ENCODE peak calls at places on chromosomes 2 and 18, in six cellular contexts. A is breast epithelium, Z is Peyer's patch, J is prostate gland, W is A549, O is upper lobe of right lung. V is an unnamed sample.
A peak's percentile ranks its signal among the peaks of the same experiment; 100 is the strongest.

GRCh38 chr2:74648009-74648443 is at the start of gene M1AP:
- DNase-seq in J (no peak), A (no peak), Z (no peak), O (no peak), W (no peak), V (no peak)

GRCh38 chr18:57901819-57902600 is 98.9 kb upstream of the ATP8B1 start:
- DNase-seq in Z (no peak), J (no peak), W (peak; percentile 98), O (no peak), A (no peak), V (no peak)

GRCh38 chr2:219486424-219486959 is 12.2 kb upstream of the GMPPA start:
- DNase-seq in O (no peak), J (no peak), W (no peak), Z (no peak), A (no peak), V (no peak)

GRCh38 chr2:120470717-120471060 is 124.8 kb downstream of the INHBB start:
- DNase-seq in A (no peak), J (peak; percentile 76), Z (no peak), W (no peak), O (peak; percentile 55), V (no peak)

GRCh38 chr2:36485521-36485920 is 112.4 kb downstream of the FEZ2 start:
- DNase-seq in J (no peak), O (no peak), W (peak; percentile 76), A (no peak), Z (no peak), V (no peak)

GRCh38 chr2:63755216-63755615 is 86.5 kb upstream of the UGP2 start:
- DNase-seq in A (no peak), Z (no peak), W (no peak), O (no peak), J (no peak), V (no peak)

GRCh38 chr2:241868661-241869081 is 858 bp upstream of the RTP5 start:
- DNase-seq in W (no peak), J (no peak), O (no peak), A (no peak), Z (no peak), V (no peak)

GRCh38 chr2:176170606-176171005 is 13.5 kb downstream of the HOXD3 start:
- DNase-seq in Z (no peak), O (no peak), A (no peak), W (no peak), J (no peak), V (no peak)

GRCh38 chr2:238013806-238014205 is 47.0 kb downstream of the UBE2F start:
- DNase-seq in O (no peak), W (no peak), A (no peak), J (no peak), Z (no peak), V (no peak)

GRCh38 chr2:56522605-56523089 is 338.9 kb downstream of the CCDC85A start:
- DNase-seq in O (no peak), A (no peak), W (peak; percentile 49), J (peak; percentile 41), Z (no peak), V (no peak)

GRCh38 chr2:236642125-236642524 is 72.5 kb downstream of the ACKR3 start:
- DNase-seq in A (no peak), J (no peak), O (no peak), Z (no peak), W (no peak), V (no peak)

GRCh38 chr2:7847321-7847720 is 834.5 kb upstream of the ID2 start:
- DNase-seq in Z (no peak), W (no peak), J (no peak), A (no peak), O (no peak), V (no peak)

GRCh38 chr18:62175521-62175920 is 11.3 kb downstream of the PIGN start:
- DNase-seq in W (no peak), O (no peak), Z (no peak), A (no peak), J (no peak), V (no peak)

GRCh38 chr18:59481436-59481835 is 122.4 kb upstream of the LMAN1 start:
- DNase-seq in W (no peak), Z (no peak), A (no peak), O (no peak), J (no peak), V (no peak)

GRCh38 chr2:10537522-10538195 is 89.5 kb upstream of the ODC1 start:
- DNase-seq in W (no peak), O (no peak), A (no peak), J (no peak), Z (no peak), V (no peak)

GRCh38 chr2:69816923-69817542 is 12.4 kb upstream of the GMCL1 start:
- DNase-seq in W (peak; percentile 93), J (peak; percentile 80), Z (peak; percentile 79), A (peak; percentile 60), O (no peak), V (no peak)

GRCh38 chr18:78512080-78512601 is 467.5 kb upstream of the SALL3 start:
- DNase-seq in W (no peak), O (no peak), Z (no peak), A (no peak), J (no peak), V (peak; percentile 96)

GRCh38 chr2:84247532-84247931 is 211.5 kb downstream of the SUCLG1 start:
- DNase-seq in A (no peak), J (no peak), O (no peak), Z (no peak), W (peak; percentile 12), V (no peak)

GRCh38 chr18:77316013-77316412 is 66.4 kb downstream of the GALR1 start:
- DNase-seq in J (no peak), W (no peak), Z (no peak), A (no peak), O (no peak), V (no peak)

GRCh38 chr2:108492364-108492763 is 41.9 kb upstream of the LIMS1 start:
- DNase-seq in W (peak; percentile 88), A (no peak), O (no peak), J (no peak), Z (no peak), V (no peak)
- TF ChIP-seq CTCF in W (no peak), A (no peak), O (no peak), J (no peak), Z (no peak), V (no peak)

GRCh38 chr2:228540976-228541375 is 359.5 kb upstream of the SPHKAP start:
- DNase-seq in Z (no peak), O (no peak), W (no peak), J (no peak), A (no peak), V (no peak)
- H3K4me3 ChIP-seq in Z (no peak overlapping the region), O (no peak overlapping the region), W (no peak overlapping the region), J (no peak overlapping the region), A (no peak overlapping the region), V (no peak overlapping the region)

DNA sequence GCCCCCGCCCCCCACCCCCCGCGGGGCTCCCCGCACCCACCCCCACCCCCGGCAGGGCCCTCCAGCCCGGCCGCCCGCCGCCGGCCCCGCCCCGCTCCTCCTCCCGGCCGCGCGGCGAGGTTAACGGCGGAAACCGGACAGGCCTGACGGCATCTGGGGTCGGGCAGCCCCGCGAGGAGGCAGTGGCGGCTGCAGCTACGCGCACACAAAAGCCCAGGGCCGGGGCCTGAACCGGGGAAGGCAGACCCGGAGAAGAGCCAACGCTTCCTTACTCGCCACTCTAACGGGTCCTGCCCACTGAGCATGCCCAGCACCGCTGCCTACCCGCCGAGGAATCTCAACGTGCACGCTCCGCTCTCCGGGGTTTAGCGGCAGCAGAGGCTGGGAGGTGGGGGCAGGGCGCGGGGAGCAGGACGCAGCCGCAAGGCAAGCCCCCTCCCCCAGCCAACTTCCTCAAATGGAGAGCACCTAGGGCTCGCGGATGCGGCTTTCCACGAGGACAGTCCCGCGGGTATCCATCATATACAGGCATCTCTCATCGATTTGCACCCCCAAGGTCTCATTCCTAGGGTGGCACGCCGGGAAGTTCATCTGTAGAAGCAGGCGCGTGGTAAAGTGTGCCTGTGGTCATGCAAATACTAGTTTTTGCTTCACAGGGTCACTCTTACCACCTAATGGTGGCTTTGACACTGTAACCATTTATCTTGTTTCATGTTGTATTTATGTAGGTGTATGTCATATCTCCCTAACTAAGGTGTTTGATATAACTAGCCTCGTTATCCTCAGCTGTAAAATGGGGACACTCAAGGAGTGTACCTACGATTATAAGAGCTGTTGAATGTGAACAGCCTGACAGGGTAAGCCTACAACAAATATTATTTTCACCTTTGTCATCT is at the start of gene MEMO1:
- DNase-seq in Z (peak; percentile 94), A (peak; percentile 87), J (peak; percentile 91), O (peak; percentile 98), W (peak; percentile 97), V (no peak)
- TF ChIP-seq CTCF in Z (no peak), A (no peak), J (no peak), O (no peak), W (no peak), V (peak; percentile 44)

GRCh38 chr2:96137611-96138129 is 632 bp downstream of the ASTL start:
- DNase-seq in A (no peak), O (no peak), W (no peak), Z (no peak), J (no peak), V (no peak)
- H3K4me3 ChIP-seq in A (no peak overlapping the region), O (no peak overlapping the region), W (no peak overlapping the region), Z (no peak overlapping the region), J (no peak overlapping the region), V (no peak overlapping the region)

DNA sequence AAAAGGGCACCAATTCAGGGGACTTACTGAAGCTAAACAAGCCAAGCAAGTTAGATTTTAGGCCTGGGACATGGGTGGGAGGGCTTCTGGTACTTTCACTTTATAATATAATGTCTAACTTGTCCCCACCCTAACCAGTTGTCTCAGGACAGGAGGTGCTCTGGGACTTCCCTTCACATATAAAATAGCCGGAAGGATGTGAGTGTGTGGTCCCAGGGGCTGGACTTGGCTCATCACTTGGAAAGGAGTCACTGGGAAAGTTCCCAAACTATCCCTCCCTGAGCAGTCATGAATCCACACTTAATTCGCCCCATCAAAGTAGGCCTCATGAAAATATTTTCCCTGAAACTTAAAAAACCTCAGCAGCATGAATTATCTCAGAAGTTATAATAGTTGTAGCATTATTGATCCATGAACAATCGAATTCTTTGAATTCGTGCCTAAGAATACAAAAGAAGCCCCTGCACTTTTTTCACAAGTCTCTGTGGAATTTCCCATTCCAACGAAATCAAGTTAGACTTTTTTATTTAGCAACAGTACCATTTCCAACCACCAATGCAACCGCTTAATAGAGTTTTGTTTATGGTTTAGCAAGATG is 69.0 kb upstream of the SPTBN1 start:
- DNase-seq in O (no peak), W (no peak), Z (no peak), A (no peak), J (no peak), V (no peak)
- TF ChIP-seq CTCF in O (no peak), W (no peak), Z (no peak), A (no peak), J (no peak), V (no peak)

GRCh38 chr2:85583667-85584353 is 421 bp upstream of the VAMP5 start:
- DNase-seq in Z (peak; percentile 40), J (no peak), A (no peak), O (no peak), W (no peak), V (no peak)
- H3K4me3 ChIP-seq in Z (peak overlapping the region; percentile 76), J (peak overlapping the region; percentile 43), A (peak overlapping the region; percentile 78), O (peak overlapping the region; percentile 67), W (no peak overlapping the region), V (peak overlapping the region; percentile 78)

V was measured in vagina.